ENCODE peak calls at places on chromosome 9, in seven cellular contexts. One of them, this sample, is unnamed.

GRCh38 chr9:84667571-84668203 is 1.8 kb upstream of the NTRK2 start:
- DNase-seq in left cardiac atrium: peak; percentile 34
- DNase-seq in HS-5: peak; percentile 11
- DNase-seq in naive B cell: no peak
- DNase-seq in astrocyte of the spinal cord: peak; percentile 43
- DNase-seq in KBM-7: no peak
- DNase-seq in choroid plexus epithelial cell: peak; percentile 44
- DNase-seq in this sample: peak; percentile 16

GRCh38 chr9:4887556-4887955 is 94.8 kb downstream of the RCL1 start:
- DNase-seq in left cardiac atrium: peak; percentile 39
- DNase-seq in HS-5: no peak
- DNase-seq in naive B cell: no peak
- DNase-seq in astrocyte of the spinal cord: peak; percentile 38
- DNase-seq in KBM-7: no peak
- DNase-seq in choroid plexus epithelial cell: no peak
- DNase-seq in this sample: no peak

GRCh38 chr9:124371183-124371582 is 44.1 kb downstream of the PSMB7 start:
- DNase-seq in left cardiac atrium: no peak
- DNase-seq in HS-5: peak; percentile 23
- DNase-seq in naive B cell: no peak
- DNase-seq in astrocyte of the spinal cord: peak; percentile 40
- DNase-seq in KBM-7: peak; percentile 25
- DNase-seq in choroid plexus epithelial cell: peak; percentile 75
- DNase-seq in this sample: no peak

GRCh38 chr9:92278117-92278516 is 15.4 kb downstream of the IARS1 start:
- DNase-seq in left cardiac atrium: no peak
- DNase-seq in HS-5: peak; percentile 63
- DNase-seq in naive B cell: no peak
- DNase-seq in astrocyte of the spinal cord: peak; percentile 15
- DNase-seq in KBM-7: no peak
- DNase-seq in choroid plexus epithelial cell: peak; percentile 35
- DNase-seq in this sample: peak; percentile 49

GRCh38 chr9:25724424-25724823 is 46.2 kb upstream of the TUSC1 start:
- DNase-seq in left cardiac atrium: no peak
- DNase-seq in HS-5: peak; percentile 40
- DNase-seq in naive B cell: no peak
- DNase-seq in astrocyte of the spinal cord: peak; percentile 73
- DNase-seq in KBM-7: no peak
- DNase-seq in choroid plexus epithelial cell: peak; percentile 1
- DNase-seq in this sample: no peak

GRCh38 chr9:24817756-24818155 is 272.1 kb upstream of the IZUMO3 start:
- DNase-seq in left cardiac atrium: no peak
- DNase-seq in HS-5: no peak
- DNase-seq in naive B cell: no peak
- DNase-seq in astrocyte of the spinal cord: no peak
- DNase-seq in KBM-7: peak; percentile 14
- DNase-seq in choroid plexus epithelial cell: no peak
- DNase-seq in this sample: no peak

GRCh38 chr9:129406278-129407225 is 214.3 kb downstream of the C9orf50 start:
- DNase-seq in left cardiac atrium: peak; percentile 46
- DNase-seq in HS-5: no peak
- DNase-seq in naive B cell: no peak
- DNase-seq in astrocyte of the spinal cord: no peak
- DNase-seq in KBM-7: peak; percentile 92
- DNase-seq in choroid plexus epithelial cell: no peak
- DNase-seq in this sample: no peak

GRCh38 chr9:76817489-76817888 is 53.3 kb downstream of the PCA3 start:
- DNase-seq in left cardiac atrium: no peak
- DNase-seq in HS-5: peak; percentile 56
- DNase-seq in naive B cell: no peak
- DNase-seq in astrocyte of the spinal cord: peak; percentile 71
- DNase-seq in KBM-7: no peak
- DNase-seq in choroid plexus epithelial cell: peak; percentile 81
- DNase-seq in this sample: peak; percentile 60

GRCh38 chr9:122213589-122214413 is 15.0 kb downstream of the LHX6 start:
- DNase-seq in left cardiac atrium: no peak
- DNase-seq in HS-5: peak; percentile 18
- DNase-seq in naive B cell: peak; percentile 41
- DNase-seq in astrocyte of the spinal cord: no peak
- DNase-seq in KBM-7: peak; percentile 78
- DNase-seq in choroid plexus epithelial cell: no peak
- DNase-seq in this sample: no peak

GRCh38 chr9:134329886-134330285 is 3.6 kb downstream of the RXRA start:
- DNase-seq in left cardiac atrium: peak; percentile 25
- DNase-seq in HS-5: no peak
- DNase-seq in naive B cell: no peak
- DNase-seq in astrocyte of the spinal cord: no peak
- DNase-seq in KBM-7: no peak
- DNase-seq in choroid plexus epithelial cell: no peak
- DNase-seq in this sample: no peak

GRCh38 chr9:115157245-115157674 is 39.3 kb upstream of the TNC start:
- DNase-seq in left cardiac atrium: no peak
- DNase-seq in HS-5: peak; percentile 76
- DNase-seq in naive B cell: no peak
- DNase-seq in astrocyte of the spinal cord: peak; percentile 83
- DNase-seq in KBM-7: no peak
- DNase-seq in choroid plexus epithelial cell: peak; percentile 83
- DNase-seq in this sample: peak; percentile 65

This sample was measured in fibroblast of the conjunctiva.